ENCODE peak calls at places on chromosomes 13 and 19, in four cellular contexts. One of them, this sample, is unnamed.

GRCh38 chr19:39828634-39829032 is 5.3 kb downstream of the DYRK1B start:
- DNase-seq in ascending aorta: no peak
- DNase-seq in RWPE1: no peak
- DNase-seq in HL-60: no peak
- DNase-seq in this sample: no peak

GRCh38 chr13:111856571-111856970 is 210.4 kb upstream of the SOX1 start:
- DNase-seq in RWPE1: no peak
- DNase-seq in HL-60: no peak
- DNase-seq in ascending aorta: no peak
- DNase-seq in this sample: no peak

GRCh38 chr13:64471916-64472315 is 2758.2 kb downstream of the PCDH9 start:
- DNase-seq in RWPE1: peak
- DNase-seq in ascending aorta: no peak
- DNase-seq in HL-60: no peak
- DNase-seq in this sample: no peak

GRCh38 chr13:47076536-47076935 is 179.7 kb upstream of the HTR2A start:
- DNase-seq in RWPE1: no peak
- DNase-seq in ascending aorta: no peak
- DNase-seq in HL-60: no peak
- DNase-seq in this sample: no peak

GRCh38 chr13:97945342-97945741 is 8.1 kb upstream of the IPO5 start:
- DNase-seq in ascending aorta: no peak
- DNase-seq in HL-60: no peak
- DNase-seq in RWPE1: no peak
- DNase-seq in this sample: no peak

GRCh38 chr19:55585658-55586339 is 5.2 kb upstream of the ZNF579 start:
- DNase-seq in ascending aorta: peak
- DNase-seq in RWPE1: no peak
- DNase-seq in HL-60: no peak
- DNase-seq in this sample: peak

GRCh38 chr19:14496849-14497346 is 971 bp upstream of the GIPC1 start:
- DNase-seq in HL-60: no peak
- DNase-seq in ascending aorta: no peak
- DNase-seq in RWPE1: no peak
- DNase-seq in this sample: no peak

GRCh38 chr19:47618771-47619170 is 9.8 kb downstream of the BICRA start:
- DNase-seq in HL-60: no peak
- DNase-seq in RWPE1: no peak
- DNase-seq in ascending aorta: no peak
- DNase-seq in this sample: no peak

GRCh38 chr19:13092608-13093260 is 9.9 kb downstream of the LYL1 start:
- DNase-seq in RWPE1: no peak
- DNase-seq in ascending aorta: peak
- DNase-seq in HL-60: no peak
- DNase-seq in this sample: no peak

GRCh38 chr13:94323746-94324408 is 155.6 kb downstream of the DCT start:
- DNase-seq in RWPE1: no peak
- DNase-seq in HL-60: no peak
- DNase-seq in ascending aorta: no peak
- DNase-seq in this sample: no peak

GRCh38 chr19:33377586-33378475 is 4.3 kb downstream of the CEBPG start:
- DNase-seq in HL-60: no peak
- DNase-seq in RWPE1: no peak
- DNase-seq in ascending aorta: no peak
- DNase-seq in this sample: no peak

GRCh38 chr13:44930907-44931676 is 58.2 kb downstream of the NUFIP1 start:
- DNase-seq in ascending aorta: no peak
- DNase-seq in HL-60: no peak
- DNase-seq in RWPE1: no peak
- DNase-seq in this sample: no peak

DNA sequence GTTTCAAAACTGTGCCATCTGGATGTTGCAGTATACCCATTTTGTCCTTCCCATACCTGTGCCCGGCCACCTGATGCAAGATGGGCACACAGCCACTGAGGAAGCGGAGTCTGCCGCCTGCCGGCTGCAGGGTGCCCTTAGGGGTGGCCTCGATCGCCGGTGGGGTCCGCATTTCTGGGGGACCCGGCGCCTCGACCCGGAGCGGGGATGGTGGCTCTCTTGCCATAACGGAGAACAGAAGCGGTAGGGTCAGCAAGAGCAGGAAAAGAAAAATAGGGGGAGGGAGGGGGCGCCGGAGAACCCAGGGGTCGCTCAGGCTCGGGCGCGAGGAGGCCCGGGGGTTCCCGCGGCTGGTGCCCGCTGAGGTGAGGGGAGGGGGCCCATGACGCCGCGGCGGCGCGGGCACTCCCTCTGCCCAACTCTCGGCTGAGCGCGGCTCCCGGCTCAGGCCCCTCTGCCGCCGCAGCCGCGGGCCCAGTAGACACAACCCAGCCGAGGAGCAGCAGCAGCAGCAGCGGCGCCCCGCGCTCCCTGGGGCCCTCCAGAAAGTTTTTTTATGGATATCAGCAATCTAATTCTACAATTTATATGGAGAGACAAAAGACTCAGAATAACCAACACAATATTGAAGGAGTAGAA is 13.8 kb upstream of the CYP4F2 start:
- DNase-seq in ascending aorta: no peak
- DNase-seq in RWPE1: no peak
- DNase-seq in HL-60: no peak
- DNase-seq in this sample: no peak
- TF ChIP-seq CTCF in ascending aorta: no peak
- TF ChIP-seq CTCF in RWPE1: no peak
- TF ChIP-seq CTCF in HL-60: no peak
- TF ChIP-seq CTCF in this sample: no peak

DNA sequence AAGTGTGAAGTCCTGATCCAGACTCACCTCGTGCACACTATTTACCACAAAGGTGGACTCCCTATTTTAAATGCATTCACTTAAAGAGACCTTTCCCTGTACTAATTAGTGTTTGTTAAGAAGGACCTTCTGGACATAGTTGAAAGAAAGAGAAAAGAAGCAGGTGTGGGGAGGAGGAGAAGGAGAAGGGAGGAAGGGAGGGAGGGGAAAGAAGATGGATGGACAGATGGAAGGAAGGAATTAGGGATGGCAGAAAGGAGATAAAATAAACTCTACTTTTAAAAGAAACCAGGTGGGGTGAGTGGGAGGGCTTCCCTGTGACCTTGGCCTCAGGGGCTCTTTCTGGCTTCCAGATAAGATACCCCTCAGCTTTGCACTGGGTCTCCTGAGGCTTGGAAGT is 21.4 kb downstream of the ZNF175 start:
- DNase-seq in ascending aorta: no peak
- DNase-seq in HL-60: no peak
- DNase-seq in RWPE1: no peak
- DNase-seq in this sample: no peak
- TF ChIP-seq CTCF in ascending aorta: no peak
- TF ChIP-seq CTCF in HL-60: no peak
- TF ChIP-seq CTCF in RWPE1: no peak
- TF ChIP-seq CTCF in this sample: no peak

DNA sequence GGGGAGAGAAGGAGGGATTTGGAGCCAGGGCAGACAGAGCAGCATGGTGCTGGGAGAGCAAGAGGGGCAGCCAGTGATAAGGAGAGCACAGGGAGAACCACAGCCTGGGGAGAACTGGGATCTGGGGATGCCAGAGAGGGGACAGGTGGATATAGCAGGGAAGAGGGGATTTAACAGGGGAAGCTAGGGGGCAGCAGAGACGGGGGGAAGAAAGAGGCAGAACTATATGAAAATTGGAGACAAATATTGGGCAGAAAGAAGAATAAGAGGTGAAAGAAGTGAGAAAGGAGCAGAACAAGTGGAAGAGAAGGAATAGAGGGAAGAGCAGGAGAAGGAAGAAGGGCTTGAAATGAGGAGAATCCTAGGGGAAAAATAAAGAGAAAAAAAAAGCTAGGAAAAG is 6.5 kb upstream of the ZNF528 start:
- DNase-seq in ascending aorta: no peak
- DNase-seq in RWPE1: no peak
- DNase-seq in HL-60: no peak
- DNase-seq in this sample: no peak
- TF ChIP-seq CTCF in ascending aorta: no peak
- TF ChIP-seq CTCF in RWPE1: no peak
- TF ChIP-seq CTCF in HL-60: no peak
- TF ChIP-seq CTCF in this sample: no peak

GRCh38 chr19:53136432-53136831 is 3.7 kb upstream of the ZNF415 start:
- DNase-seq in HL-60: no peak
- DNase-seq in RWPE1: no peak
- DNase-seq in ascending aorta: no peak
- DNase-seq in this sample: no peak

GRCh38 chr19:53131085-53131484 is 1.6 kb downstream of the ZNF415 start:
- DNase-seq in ascending aorta: no peak
- DNase-seq in HL-60: no peak
- DNase-seq in RWPE1: no peak
- DNase-seq in this sample: no peak

GRCh38 chr19:53130506-53130905 is 2.2 kb downstream of the ZNF415 start:
- DNase-seq in ascending aorta: no peak
- DNase-seq in RWPE1: no peak
- DNase-seq in HL-60: no peak
- DNase-seq in this sample: no peak

GRCh38 chr19:53132231-53132991 is at the start of gene ZNF415:
- DNase-seq in HL-60: no peak
- DNase-seq in RWPE1: peak
- DNase-seq in ascending aorta: peak
- DNase-seq in this sample: peak

GRCh38 chr19:53131732-53132131 is 978 bp downstream of the ZNF415 start:
- DNase-seq in ascending aorta: no peak
- DNase-seq in RWPE1: no peak
- DNase-seq in HL-60: no peak
- DNase-seq in this sample: no peak
- TF ChIP-seq CTCF in ascending aorta: no peak
- TF ChIP-seq CTCF in RWPE1: no peak
- TF ChIP-seq CTCF in HL-60: no peak
- TF ChIP-seq CTCF in this sample: no peak

GRCh38 chr19:1154731-1155351 is 19.2 kb downstream of the SBNO2 start:
- DNase-seq in ascending aorta: peak
- DNase-seq in RWPE1: peak
- DNase-seq in HL-60: peak
- DNase-seq in this sample: no peak
- TF ChIP-seq CTCF in ascending aorta: no peak
- TF ChIP-seq CTCF in RWPE1: no peak
- TF ChIP-seq CTCF in HL-60: no peak
- TF ChIP-seq CTCF in this sample: no peak

GRCh38 chr19:18522124-18522861 is 423 bp upstream of the ELL start:
- DNase-seq in ascending aorta: peak
- DNase-seq in RWPE1: peak
- DNase-seq in HL-60: peak
- DNase-seq in this sample: peak
- TF ChIP-seq CTCF in ascending aorta: no peak
- TF ChIP-seq CTCF in RWPE1: no peak
- TF ChIP-seq CTCF in HL-60: no peak
- TF ChIP-seq CTCF in this sample: no peak

GRCh38 chr19:43425567-43426392 is 11.1 kb downstream of the TEX101 start:
- DNase-seq in RWPE1: no peak
- DNase-seq in HL-60: no peak
- DNase-seq in ascending aorta: no peak
- DNase-seq in this sample: no peak
- TF ChIP-seq CTCF in RWPE1: peak
- TF ChIP-seq CTCF in HL-60: no peak
- TF ChIP-seq CTCF in ascending aorta: no peak
- TF ChIP-seq CTCF in this sample: no peak

GRCh38 chr19:54063350-54064078 is at the start of gene VSTM1:
- DNase-seq in RWPE1: no peak
- DNase-seq in ascending aorta: no peak
- DNase-seq in HL-60: no peak
- DNase-seq in this sample: no peak
- TF ChIP-seq CTCF in RWPE1: no peak
- TF ChIP-seq CTCF in ascending aorta: no peak
- TF ChIP-seq CTCF in HL-60: no peak
- TF ChIP-seq CTCF in this sample: no peak

GRCh38 chr13:53200075-53200474 is 171.5 kb downstream of the OLFM4 start:
- DNase-seq in RWPE1: no peak
- DNase-seq in HL-60: no peak
- DNase-seq in ascending aorta: no peak
- DNase-seq in this sample: no peak

GRCh38 chr13:53198017-53198416 is 169.4 kb downstream of the OLFM4 start:
- DNase-seq in HL-60: no peak
- DNase-seq in RWPE1: no peak
- DNase-seq in ascending aorta: no peak
- DNase-seq in this sample: no peak

GRCh38 chr13:53198699-53199098 is 170.1 kb downstream of the OLFM4 start:
- DNase-seq in HL-60: no peak
- DNase-seq in RWPE1: no peak
- DNase-seq in ascending aorta: no peak
- DNase-seq in this sample: no peak

GRCh38 chr13:53201454-53202225 is 173.0 kb downstream of the OLFM4 start:
- DNase-seq in ascending aorta: no peak
- DNase-seq in HL-60: no peak
- DNase-seq in RWPE1: peak
- DNase-seq in this sample: peak

DNA sequence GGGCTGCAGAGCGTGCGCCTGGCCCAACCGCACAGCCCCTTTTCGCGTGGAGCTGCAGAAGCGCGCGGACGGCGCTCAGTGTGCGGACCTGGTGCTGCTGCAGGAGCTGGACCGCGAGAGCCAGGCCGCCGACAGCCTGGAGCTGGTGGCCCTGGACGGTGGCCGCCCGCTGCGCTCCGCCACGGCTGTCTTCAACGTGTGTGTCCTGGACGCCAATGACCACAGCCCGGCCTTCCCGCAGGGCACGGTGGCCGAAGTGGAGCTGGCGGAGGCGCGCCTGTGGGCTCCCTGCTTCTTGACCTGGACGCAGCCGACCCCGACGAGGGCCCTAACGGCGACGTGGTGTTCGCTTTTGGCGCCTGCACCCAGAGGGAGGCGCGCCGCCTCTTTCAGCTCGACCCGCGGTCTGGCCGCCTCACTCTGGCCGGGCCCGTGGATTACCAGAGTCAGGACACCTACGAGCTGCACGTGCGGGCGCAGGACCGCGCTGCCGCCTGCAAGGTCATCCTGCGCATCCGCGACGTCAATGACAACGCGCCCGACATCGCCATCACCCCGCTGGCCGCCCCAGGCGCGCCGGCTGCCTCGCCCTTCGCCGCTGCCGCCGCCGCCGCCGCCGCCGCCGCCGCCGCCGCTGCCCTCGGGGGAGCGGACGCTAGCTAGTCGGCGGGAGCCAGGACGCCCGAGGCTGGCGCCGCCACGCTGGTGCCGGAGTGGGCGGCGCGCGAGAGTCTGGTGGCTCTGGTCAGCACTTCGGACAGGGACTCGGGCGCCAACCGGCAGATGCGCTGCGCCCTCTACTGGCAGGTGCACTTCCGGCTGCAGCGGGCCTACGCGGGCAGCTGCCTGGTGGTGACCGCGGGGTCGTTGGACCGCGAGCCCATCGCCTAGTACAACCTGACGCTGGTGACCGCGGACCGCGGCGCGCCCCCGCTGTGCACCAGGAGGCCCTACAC is 172.2 kb downstream of the OLFM4 start:
- DNase-seq in RWPE1: peak
- DNase-seq in ascending aorta: no peak
- DNase-seq in HL-60: no peak
- DNase-seq in this sample: peak
- TF ChIP-seq CTCF in RWPE1: peak
- TF ChIP-seq CTCF in ascending aorta: no peak
- TF ChIP-seq CTCF in HL-60: no peak
- TF ChIP-seq CTCF in this sample: peak

GRCh38 chr19:17677002-17677401 is 11.2 kb downstream of the UNC13A start:
- DNase-seq in RWPE1: no peak
- DNase-seq in HL-60: no peak
- DNase-seq in ascending aorta: no peak
- DNase-seq in this sample: no peak
- TF ChIP-seq CTCF in RWPE1: no peak
- TF ChIP-seq CTCF in HL-60: no peak
- TF ChIP-seq CTCF in ascending aorta: no peak
- TF ChIP-seq CTCF in this sample: no peak